ENCODE peak calls at places on chromosomes 6 and 20, in four cellular contexts. One of them, this sample, is unnamed.

GRCh38 chr20:49854190-49854875 is 41.7 kb downstream of the SLC9A8 start:
- DNase-seq in neural progenitor cell: no peak
- DNase-seq in AG09309: no peak
- DNase-seq in lower lobe of right lung: no peak
- DNase-seq in this sample: no peak

GRCh38 chr6:48213076-48213788 is 102.2 kb upstream of the PTCHD4 start:
- DNase-seq in neural progenitor cell: no peak
- DNase-seq in AG09309: no peak
- DNase-seq in lower lobe of right lung: no peak
- DNase-seq in this sample: no peak

GRCh38 chr6:3607599-3607998 is 143.9 kb downstream of the PXDC1 start:
- DNase-seq in neural progenitor cell: no peak
- DNase-seq in AG09309: no peak
- DNase-seq in lower lobe of right lung: no peak
- DNase-seq in this sample: no peak

GRCh38 chr6:158666637-158667359 is 16.9 kb downstream of the SYTL3 start:
- DNase-seq in neural progenitor cell: no peak
- DNase-seq in AG09309: peak
- DNase-seq in lower lobe of right lung: peak
- DNase-seq in this sample: no peak

GRCh38 chr6:153058291-153058690 is 55.8 kb upstream of the MTRF1L start:
- DNase-seq in neural progenitor cell: no peak
- DNase-seq in AG09309: no peak
- DNase-seq in lower lobe of right lung: no peak
- DNase-seq in this sample: no peak

GRCh38 chr6:47034421-47034820 is 7.7 kb downstream of the ADGRF1 start:
- DNase-seq in neural progenitor cell: no peak
- DNase-seq in AG09309: no peak
- DNase-seq in lower lobe of right lung: no peak
- DNase-seq in this sample: no peak

GRCh38 chr20:24488800-24489175 is 19.4 kb downstream of the SYNDIG1 start:
- DNase-seq in neural progenitor cell: no peak
- DNase-seq in AG09309: no peak
- DNase-seq in lower lobe of right lung: no peak
- DNase-seq in this sample: no peak

GRCh38 chr6:81969814-81970213 is 217.3 kb upstream of the TENT5A start:
- DNase-seq in neural progenitor cell: peak
- DNase-seq in AG09309: no peak
- DNase-seq in lower lobe of right lung: peak
- DNase-seq in this sample: no peak

GRCh38 chr6:123810214-123810613 is 6.5 kb downstream of the NKAIN2 start:
- DNase-seq in neural progenitor cell: no peak
- DNase-seq in AG09309: no peak
- DNase-seq in lower lobe of right lung: no peak
- DNase-seq in this sample: no peak

GRCh38 chr6:73131706-73132105 is 93.6 kb downstream of the KHDC1L start:
- DNase-seq in neural progenitor cell: no peak
- DNase-seq in AG09309: no peak
- DNase-seq in lower lobe of right lung: no peak
- DNase-seq in this sample: no peak

GRCh38 chr20:5780233-5781217 is 30.3 kb downstream of the SHLD1 start:
- DNase-seq in neural progenitor cell: no peak
- DNase-seq in AG09309: no peak
- DNase-seq in lower lobe of right lung: no peak
- DNase-seq in this sample: no peak

DNA sequence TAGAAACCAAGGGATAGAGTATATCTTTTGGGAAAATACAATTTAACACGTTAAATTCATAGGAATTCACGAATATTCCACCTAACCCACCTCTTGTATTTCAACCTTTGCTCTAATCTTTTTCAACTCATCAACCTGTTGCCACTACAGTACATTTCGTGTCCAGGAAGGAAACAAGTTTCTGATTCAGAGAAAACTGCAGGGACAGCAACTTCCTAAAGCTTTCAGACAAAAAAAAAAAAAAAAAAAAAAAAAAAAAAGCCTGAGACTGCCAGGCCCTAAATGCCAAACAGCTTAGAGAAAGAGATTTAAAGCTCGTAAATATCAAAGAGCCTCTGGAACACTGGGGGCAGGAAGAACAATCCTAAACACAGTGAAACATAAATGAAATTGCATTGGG is 411.3 kb upstream of the SPTLC3 start:
- DNase-seq in neural progenitor cell: no peak
- DNase-seq in AG09309: no peak
- DNase-seq in lower lobe of right lung: no peak
- DNase-seq in this sample: no peak
- TF ChIP-seq CTCF in neural progenitor cell: no peak
- TF ChIP-seq CTCF in AG09309: no peak
- TF ChIP-seq CTCF in lower lobe of right lung: no peak
- TF ChIP-seq CTCF in this sample: no peak

DNA sequence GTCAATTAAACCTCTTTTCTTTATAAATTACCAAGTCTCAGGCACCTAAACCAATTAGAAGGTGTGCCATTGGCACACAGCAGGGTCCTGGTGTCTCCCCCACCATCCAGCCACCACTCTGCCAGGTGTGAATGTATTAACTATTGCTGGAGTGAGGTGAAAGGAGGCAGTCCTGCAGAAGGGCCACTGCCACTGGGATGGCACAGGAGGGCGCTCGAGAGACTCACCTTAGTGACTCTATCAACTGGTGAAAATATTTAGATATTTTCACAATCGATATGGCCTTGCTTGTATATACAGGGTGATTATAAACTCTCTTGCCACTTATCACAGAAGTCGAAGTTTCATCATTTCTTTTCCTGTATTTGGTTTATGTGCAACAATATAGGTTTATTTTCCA is 145.6 kb upstream of the ESR1 start:
- DNase-seq in neural progenitor cell: peak
- DNase-seq in AG09309: no peak
- DNase-seq in lower lobe of right lung: no peak
- DNase-seq in this sample: no peak
- TF ChIP-seq CTCF in neural progenitor cell: peak
- TF ChIP-seq CTCF in AG09309: peak
- TF ChIP-seq CTCF in lower lobe of right lung: no peak
- TF ChIP-seq CTCF in this sample: no peak

GRCh38 chr6:30757261-30757935 is 13.1 kb upstream of the IER3 start:
- DNase-seq in neural progenitor cell: no peak
- DNase-seq in AG09309: no peak
- DNase-seq in lower lobe of right lung: no peak
- DNase-seq in this sample: no peak
- TF ChIP-seq CTCF in neural progenitor cell: no peak
- TF ChIP-seq CTCF in AG09309: no peak
- TF ChIP-seq CTCF in lower lobe of right lung: no peak
- TF ChIP-seq CTCF in this sample: no peak

GRCh38 chr20:39829255-39829654 is 859.8 kb downstream of the MAFB start:
- DNase-seq in neural progenitor cell: peak
- DNase-seq in AG09309: no peak
- DNase-seq in lower lobe of right lung: no peak
- DNase-seq in this sample: peak
- TF ChIP-seq CTCF in neural progenitor cell: peak
- TF ChIP-seq CTCF in AG09309: peak
- TF ChIP-seq CTCF in lower lobe of right lung: peak
- TF ChIP-seq CTCF in this sample: no peak

GRCh38 chr20:59770270-59770669 is 163.2 kb downstream of the SYCP2 start:
- DNase-seq in neural progenitor cell: peak
- DNase-seq in AG09309: no peak
- DNase-seq in lower lobe of right lung: no peak
- DNase-seq in this sample: no peak
- TF ChIP-seq CTCF in neural progenitor cell: peak
- TF ChIP-seq CTCF in AG09309: no peak
- TF ChIP-seq CTCF in lower lobe of right lung: no peak
- TF ChIP-seq CTCF in this sample: no peak

DNA sequence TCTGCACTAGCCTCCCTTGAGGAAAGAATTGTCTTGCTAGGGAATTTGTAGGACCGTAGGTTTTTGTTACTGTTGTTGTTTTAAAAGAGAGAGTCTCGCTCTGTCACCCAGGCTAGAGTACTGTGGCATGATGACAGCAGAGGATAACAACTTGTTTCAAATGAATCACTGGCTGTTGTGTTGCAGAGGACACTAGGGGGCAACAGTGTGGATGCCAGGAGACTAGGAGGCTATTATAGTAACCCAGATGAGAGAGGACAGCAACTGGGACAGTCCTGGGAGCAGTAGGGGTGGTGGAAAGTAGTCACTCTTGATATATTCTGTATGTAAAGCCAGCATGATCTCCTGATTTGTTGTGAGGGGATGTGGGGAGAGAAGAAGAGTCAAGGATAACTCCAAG is 41.8 kb upstream of the LAMA4 start:
- DNase-seq in neural progenitor cell: peak
- DNase-seq in AG09309: no peak
- DNase-seq in lower lobe of right lung: no peak
- DNase-seq in this sample: peak
- TF ChIP-seq CTCF in neural progenitor cell: peak
- TF ChIP-seq CTCF in AG09309: peak
- TF ChIP-seq CTCF in lower lobe of right lung: peak
- TF ChIP-seq CTCF in this sample: no peak

GRCh38 chr20:36745234-36745926 is 510 bp downstream of the NDRG3 start:
- DNase-seq in neural progenitor cell: peak
- DNase-seq in AG09309: no peak
- DNase-seq in lower lobe of right lung: peak
- DNase-seq in this sample: peak

GRCh38 chr20:36744243-36744642 is 1.6 kb downstream of the NDRG3 start:
- DNase-seq in neural progenitor cell: no peak
- DNase-seq in AG09309: no peak
- DNase-seq in lower lobe of right lung: no peak
- DNase-seq in this sample: no peak

GRCh38 chr20:36744764-36745191 is 1.1 kb downstream of the NDRG3 start:
- DNase-seq in neural progenitor cell: peak
- DNase-seq in AG09309: no peak
- DNase-seq in lower lobe of right lung: no peak
- DNase-seq in this sample: no peak

GRCh38 chr20:36742558-36742957 is 3.3 kb downstream of the NDRG3 start:
- DNase-seq in neural progenitor cell: no peak
- DNase-seq in AG09309: no peak
- DNase-seq in lower lobe of right lung: no peak
- DNase-seq in this sample: no peak

DNA sequence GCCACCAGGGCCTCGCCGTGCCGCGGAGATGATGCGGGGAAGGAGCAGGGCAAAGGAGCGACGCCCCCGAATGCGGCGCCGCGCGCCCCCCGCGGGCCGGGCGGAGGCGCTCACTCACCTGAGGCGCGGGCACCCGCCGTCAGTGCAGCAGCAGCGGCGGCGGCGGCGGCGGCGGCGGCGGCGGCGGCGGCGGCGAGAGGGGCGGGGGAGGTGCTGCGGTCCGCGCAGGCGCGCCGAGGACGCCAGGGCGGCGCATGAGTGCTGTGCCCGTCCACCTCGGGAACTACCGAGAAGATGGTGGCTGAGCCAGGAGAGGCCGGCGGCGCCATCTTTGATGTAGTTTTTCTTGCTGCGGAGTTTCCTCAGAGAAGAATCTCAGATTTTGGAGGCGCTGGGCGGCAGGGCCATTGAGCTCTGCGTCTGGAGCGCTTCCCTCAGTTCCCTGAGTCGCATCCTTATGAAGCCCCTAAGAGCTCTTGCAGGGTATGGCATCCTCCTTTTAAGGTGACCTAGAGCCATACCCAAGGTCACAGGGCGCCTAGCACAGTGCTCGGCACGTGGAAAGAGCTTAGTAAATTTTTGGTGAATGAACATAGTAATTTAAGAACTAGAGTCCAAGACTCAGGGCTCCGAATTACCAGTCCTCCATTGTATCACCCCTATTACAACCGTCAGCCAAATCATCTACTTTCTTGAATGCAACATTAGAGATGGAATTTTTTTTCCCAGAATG is at the start of gene NDRG3:
- DNase-seq in neural progenitor cell: peak
- DNase-seq in AG09309: peak
- DNase-seq in lower lobe of right lung: peak
- DNase-seq in this sample: peak
- TF ChIP-seq CTCF in neural progenitor cell: no peak
- TF ChIP-seq CTCF in AG09309: no peak
- TF ChIP-seq CTCF in lower lobe of right lung: peak
- TF ChIP-seq CTCF in this sample: no peak

DNA sequence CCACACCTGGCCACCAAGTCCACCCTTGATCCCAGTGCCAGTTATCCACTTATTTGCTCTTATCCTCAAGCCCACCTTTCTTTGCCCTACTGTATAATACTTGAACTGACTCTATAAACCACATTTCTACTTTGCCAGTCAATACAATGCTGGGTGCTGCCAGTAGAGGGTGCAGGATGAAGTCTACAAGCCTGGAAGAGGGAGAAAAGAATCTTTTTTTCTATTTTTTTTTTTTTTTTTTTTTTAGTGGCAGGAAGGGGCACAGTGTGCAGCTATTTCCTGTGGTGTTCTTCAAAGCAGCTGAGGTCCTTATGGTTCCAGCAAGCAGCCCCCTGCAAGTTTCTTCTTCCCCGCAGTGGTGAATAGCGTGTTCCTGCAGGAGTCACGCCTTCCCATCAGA is 22.2 kb upstream of the GABRR1 start:
- DNase-seq in neural progenitor cell: no peak
- DNase-seq in AG09309: no peak
- DNase-seq in lower lobe of right lung: no peak
- DNase-seq in this sample: peak
- TF ChIP-seq CTCF in neural progenitor cell: peak
- TF ChIP-seq CTCF in AG09309: peak
- TF ChIP-seq CTCF in lower lobe of right lung: no peak
- TF ChIP-seq CTCF in this sample: peak

GRCh38 chr6:21459646-21460045 is 133.9 kb upstream of the SOX4 start:
- DNase-seq in neural progenitor cell: no peak
- DNase-seq in AG09309: no peak
- DNase-seq in lower lobe of right lung: no peak
- DNase-seq in this sample: no peak

GRCh38 chr6:21454262-21454661 is 139.3 kb upstream of the SOX4 start:
- DNase-seq in neural progenitor cell: no peak
- DNase-seq in AG09309: no peak
- DNase-seq in lower lobe of right lung: no peak
- DNase-seq in this sample: no peak

GRCh38 chr6:21455071-21455470 is 138.5 kb upstream of the SOX4 start:
- DNase-seq in neural progenitor cell: no peak
- DNase-seq in AG09309: no peak
- DNase-seq in lower lobe of right lung: no peak
- DNase-seq in this sample: no peak

GRCh38 chr6:21461844-21462518 is 131.6 kb upstream of the SOX4 start:
- DNase-seq in neural progenitor cell: no peak
- DNase-seq in AG09309: no peak
- DNase-seq in lower lobe of right lung: no peak
- DNase-seq in this sample: no peak

DNA sequence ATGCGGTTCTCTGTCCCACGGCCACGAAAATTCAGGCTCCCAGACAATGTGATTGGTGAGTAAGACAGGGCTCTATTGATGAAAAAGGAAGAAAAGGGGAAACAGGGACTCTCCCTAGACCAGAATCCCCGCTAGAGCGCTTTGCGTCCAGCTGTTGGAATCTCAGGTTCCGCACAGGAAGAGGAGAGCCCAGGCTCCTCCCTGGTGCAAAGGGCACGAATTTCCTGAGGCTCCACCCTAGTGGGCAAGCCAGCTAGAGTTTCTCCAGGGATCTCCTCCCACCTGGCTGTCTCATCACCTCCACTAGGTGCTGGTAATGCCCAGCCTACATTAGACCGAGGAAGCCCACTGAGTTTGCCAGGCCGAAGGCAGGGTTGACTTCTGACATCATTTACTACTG is 135.9 kb upstream of the SOX4 start:
- DNase-seq in neural progenitor cell: no peak
- DNase-seq in AG09309: no peak
- DNase-seq in lower lobe of right lung: no peak
- DNase-seq in this sample: no peak
- TF ChIP-seq CTCF in neural progenitor cell: no peak
- TF ChIP-seq CTCF in AG09309: no peak
- TF ChIP-seq CTCF in lower lobe of right lung: no peak
- TF ChIP-seq CTCF in this sample: no peak